ENCODE peak calls at places on chromosomes 2 and 18, in four cellular contexts. L, A, F and R are unnamed samples. For H3K27me3, the result is how much of the 10 kb centered on the place peaks cover.

GRCh38 chr2:135561925-135562324 is 30.6 kb downstream of the R3HDM1 start:
- DNase-seq in L (no peak), A (no peak), F (no peak), R (no peak)

GRCh38 chr2:185919155-185919554 is 180.6 kb downstream of the FSIP2 start:
- DNase-seq in L (no peak), F (no peak), A (no peak), R (no peak)

GRCh38 chr2:233416199-233416598 is 61.9 kb downstream of the DGKD start:
- DNase-seq in L (no peak), F (no peak), A (no peak), R (no peak)

GRCh38 chr2:227033471-227034148 is 130.4 kb downstream of the COL4A4 start:
- DNase-seq in A (peak), L (no peak), F (no peak), R (peak)

GRCh38 chr2:70946832-70947442 is 11.2 kb downstream of the ATP6V1B1 start:
- DNase-seq in A (peak), F (no peak), L (peak), R (no peak)

GRCh38 chr2:169983506-169983905 is 156.3 kb downstream of the UBR3 start:
- DNase-seq in F (no peak), L (no peak), A (no peak), R (no peak)

GRCh38 chr2:74100254-74101216 is 47.2 kb downstream of the BOLA3 start:
- DNase-seq in L (no peak), F (no peak), A (no peak), R (no peak)

GRCh38 chr2:66714651-66715050 is 279.7 kb downstream of the MEIS1 start:
- DNase-seq in F (no peak), A (no peak), L (no peak), R (no peak)

GRCh38 chr2:201220102-201220570 is 37.2 kb downstream of the CASP10 start:
- DNase-seq in A (peak), L (peak), F (no peak), R (peak)

GRCh38 chr2:239468491-239469017 is 67.7 kb upstream of the HDAC4 start:
- DNase-seq in A (no peak), F (no peak), L (no peak), R (no peak)

GRCh38 chr2:73268831-73269685 is 15.2 kb downstream of the FBXO41 start:
- DNase-seq in L (no peak), A (peak), F (no peak), R (no peak)

GRCh38 chr2:179338681-179339080 is 74.0 kb upstream of the SESTD1 start:
- DNase-seq in L (no peak), A (no peak), F (no peak), R (no peak)

GRCh38 chr2:10307561-10308156 is 5.0 kb downstream of the HPCAL1 start:
- DNase-seq in F (no peak), L (no peak), A (no peak), R (no peak)

GRCh38 chr18:31493941-31494340 is 4.0 kb upstream of the DSG2 start:
- DNase-seq in L (no peak), F (no peak), A (peak), R (no peak)

GRCh38 chr2:8456149-8457091 is 225.4 kb upstream of the ID2 start:
- DNase-seq in A (no peak), L (no peak), F (no peak), R (no peak)
- H3K27me3 ChIP-seq in A (under half), L (under half), F (under half), R (under half)

GRCh38 chr2:45981388-45981930 is 315.7 kb upstream of the EPAS1 start:
- DNase-seq in L (no peak), F (no peak), A (no peak), R (no peak)
- H3K27me3 ChIP-seq in L (under half), F (under half), A (under half), R (under half)

DNA sequence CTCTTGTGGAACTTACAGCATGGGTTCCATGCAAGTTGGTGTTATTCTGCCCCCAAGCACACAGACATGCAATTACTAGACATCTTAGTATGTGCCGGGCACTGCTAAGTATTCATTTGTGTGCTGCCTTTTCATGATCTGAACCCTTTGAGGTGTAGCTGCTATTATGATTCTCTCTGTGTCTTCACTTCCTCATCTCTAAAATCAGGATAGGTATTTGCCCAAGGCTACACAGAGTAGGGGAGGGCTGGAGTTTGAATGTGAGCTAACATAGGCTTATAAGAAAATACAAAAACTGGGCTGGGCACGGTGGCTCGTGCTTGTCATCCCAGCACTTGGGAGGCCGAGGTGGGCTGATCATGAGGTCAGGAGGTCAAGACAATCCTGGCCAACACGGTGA is 27.2 kb downstream of the FASTKD2 start:
- DNase-seq in F (no peak), A (no peak), L (no peak), R (no peak)
- H3K27me3 ChIP-seq in F (under half), A (under half), L (under half), R (under half)

GRCh38 chr2:111116016-111116746 is 4.5 kb upstream of the BCL2L11 start:
- DNase-seq in F (no peak), L (no peak), A (no peak), R (no peak)
- H3K27me3 ChIP-seq in F (under half), L (half or more), A (under half), R (under half)

GRCh38 chr18:47585136-47585535 is 333.7 kb upstream of the SKOR2 start:
- DNase-seq in F (no peak), L (no peak), A (no peak), R (no peak)

GRCh38 chr18:47586418-47586817 is 335.0 kb upstream of the SKOR2 start:
- DNase-seq in L (no peak), F (no peak), A (no peak), R (no peak)

GRCh38 chr18:47585914-47586313 is 334.5 kb upstream of the SKOR2 start:
- DNase-seq in A (no peak), L (no peak), F (no peak), R (no peak)

GRCh38 chr18:47577520-47577919 is 326.1 kb upstream of the SKOR2 start:
- DNase-seq in F (no peak), A (no peak), L (no peak), R (no peak)

GRCh38 chr18:47582055-47582454 is 330.6 kb upstream of the SKOR2 start:
- DNase-seq in L (no peak), F (no peak), A (no peak), R (no peak)
- H3K27me3 ChIP-seq in L (under half), F (under half), A (under half), R (under half)

GRCh38 chr18:12258719-12259705 is 4.9 kb downstream of the CIDEA start:
- DNase-seq in A (no peak), F (no peak), L (no peak), R (no peak)
- H3K27me3 ChIP-seq in A (under half), F (under half), L (under half), R (under half)

GRCh38 chr2:29314816-29315571 is 199.8 kb downstream of the CLIP4 start:
- DNase-seq in A (no peak), L (no peak), F (no peak), R (no peak)

GRCh38 chr2:29323301-29323700 is 208.1 kb downstream of the CLIP4 start:
- DNase-seq in F (no peak), L (no peak), A (no peak), R (no peak)

GRCh38 chr2:29317077-29317517 is 201.9 kb downstream of the CLIP4 start:
- DNase-seq in F (no peak), A (no peak), L (no peak), R (peak)

GRCh38 chr2:29322011-29322410 is 206.8 kb downstream of the CLIP4 start:
- DNase-seq in L (no peak), A (no peak), F (no peak), R (no peak)

GRCh38 chr2:29317801-29318485 is 202.7 kb downstream of the CLIP4 start:
- DNase-seq in L (no peak), A (no peak), F (no peak), R (no peak)
- H3K27me3 ChIP-seq in L (under half), A (under half), F (under half), R (half or more)

DNA sequence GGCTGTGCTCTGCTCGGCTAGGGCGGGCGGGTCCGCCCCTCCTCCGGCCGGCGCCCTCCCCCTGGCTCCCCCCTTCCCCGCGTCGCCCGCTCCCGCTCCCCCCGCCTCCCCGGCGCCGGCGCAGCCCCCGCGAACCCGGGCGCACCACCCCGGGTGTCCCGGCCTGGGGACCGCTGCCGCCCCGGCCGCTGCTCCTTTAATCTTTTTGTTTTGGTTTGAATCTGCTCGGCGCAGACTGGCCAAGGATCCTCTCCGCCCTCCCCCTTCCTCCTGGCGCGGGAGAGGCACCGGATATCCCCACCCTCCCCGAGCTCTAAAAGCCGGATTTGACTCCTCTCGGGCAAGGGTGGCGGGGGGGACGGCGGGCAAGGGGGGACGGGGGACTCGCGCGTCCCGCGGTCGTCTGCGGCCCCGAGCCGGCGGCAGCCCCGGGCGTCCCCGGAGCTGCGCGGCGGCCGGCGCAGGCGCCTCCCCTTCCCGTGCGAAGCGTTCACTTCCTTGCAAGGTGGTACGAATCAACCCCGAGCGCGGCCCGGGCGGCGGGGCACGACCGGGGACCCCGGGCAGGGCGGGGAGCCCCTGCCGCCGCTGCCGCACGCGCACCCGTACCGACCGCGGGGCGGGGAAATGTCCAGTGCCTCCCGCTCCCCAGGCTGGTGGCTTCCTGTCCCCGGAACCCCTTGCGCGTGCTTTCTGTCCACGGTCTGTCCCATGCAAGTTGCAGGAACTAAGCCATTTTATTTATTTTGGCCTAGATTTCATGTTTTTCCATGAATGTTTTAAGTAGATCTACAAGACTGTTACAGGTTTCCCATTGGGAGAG is at the start of gene PTGR3:
- DNase-seq in A (peak), L (peak), F (peak), R (peak)
- H3K27me3 ChIP-seq in A (under half), L (under half), F (under half), R (under half)

GRCh38 chr2:134174711-134175110 is 79.2 kb upstream of the MGAT5 start:
- DNase-seq in A (no peak), F (no peak), L (peak), R (peak)
- H3K27me3 ChIP-seq in A (under half), F (under half), L (under half), R (under half)

DNA sequence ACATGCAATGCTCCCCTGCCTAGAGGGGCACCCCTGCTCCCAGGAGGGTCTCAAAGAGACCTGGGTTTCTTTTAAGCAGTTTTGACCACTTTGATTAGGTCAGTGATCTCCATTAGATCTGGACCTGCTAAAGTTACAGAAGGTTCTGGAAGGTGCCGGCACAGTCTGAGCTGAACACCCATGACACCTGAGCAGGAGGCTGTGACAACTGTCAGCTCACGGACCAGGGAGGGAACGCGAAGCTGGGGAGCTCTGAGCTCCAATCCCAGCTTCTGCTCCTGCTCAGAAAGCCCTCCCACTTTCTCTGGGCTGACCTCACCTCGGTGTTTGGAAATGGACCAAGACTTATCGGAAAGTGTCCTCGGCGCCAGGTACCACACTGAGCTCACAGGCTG is 113.8 kb downstream of the NFATC1 start:
- DNase-seq in A (no peak), F (no peak), L (no peak), R (no peak)
- H3K27me3 ChIP-seq in A (under half), F (under half), L (under half), R (under half)